ENCODE peak calls at places on chromosomes 4 and X, in nine cellular contexts. R is GM12865, A is foreskin fibroblast, H is lower leg skin, J is AG09309, S is HFF-Myc, W is cardiac fibroblast, Q is IMR-90, Y is transverse colon. O is an unnamed sample.

GRCh38 chr4:5812506-5813229 is 80.2 kb downstream of the CRMP1 start:
- DNase-seq in S (peak), W (peak), R (peak), H (no peak), A (peak), J (peak), Y (no peak), Q (peak), O (peak)

GRCh38 chr4:188619456-188620149 is 480.4 kb downstream of the TRIML1 start:
- DNase-seq in A (no peak), Y (no peak), J (no peak), W (no peak), H (no peak), S (no peak), Q (no peak), R (no peak), O (no peak)

GRCh38 chr4:158809611-158810486 is 41.0 kb downstream of the FNIP2 start:
- DNase-seq in Y (peak), H (peak), R (peak), J (peak), Q (peak), A (peak), S (peak), W (peak), O (peak)

GRCh38 chrX:130718137-130718536 is 184.9 kb downstream of the ENOX2 start:
- DNase-seq in R (no peak), W (no peak), H (no peak), Y (no peak), Q (no peak), A (no peak), S (no peak), J (no peak), O (no peak)

GRCh38 chr4:56215901-56216300 is 171.4 kb downstream of the AASDH start:
- DNase-seq in A (peak), Q (peak), Y (peak), R (no peak), J (no peak), S (no peak), H (no peak), W (peak), O (peak)

GRCh38 chrX:119218198-119218597 is 17.9 kb upstream of the PGRMC1 start:
- DNase-seq in R (no peak), Y (no peak), A (no peak), S (no peak), H (no peak), J (no peak), W (peak), Q (peak), O (peak)

GRCh38 chr4:25399502-25399901 is 22.4 kb downstream of the ANAPC4 start:
- DNase-seq in Y (no peak), S (no peak), W (no peak), J (no peak), R (no peak), Q (no peak), H (no peak), A (no peak), O (no peak)

GRCh38 chr4:96729641-96730040 is 889.7 kb downstream of the PDHA2 start:
- DNase-seq in J (no peak), S (no peak), Y (no peak), H (no peak), Q (no peak), A (no peak), R (no peak), W (no peak), O (peak)

GRCh38 chr4:38889143-38889542 is 21.5 kb downstream of the FAM114A1 start:
- DNase-seq in A (peak), R (peak), H (no peak), Y (no peak), Q (peak), J (peak), S (no peak), W (peak), O (peak)

GRCh38 chr4:1538096-1538410 is 131.8 kb upstream of the NKX1-1 start:
- DNase-seq in J (no peak), W (no peak), Y (no peak), S (no peak), Q (no peak), H (no peak), R (no peak), A (no peak), O (no peak)

GRCh38 chr4:154836030-154836429 is 55.0 kb downstream of the RBM46 start:
- DNase-seq in R (no peak), J (no peak), Y (no peak), A (no peak), S (no peak), H (no peak), Q (no peak), W (no peak), O (no peak)

GRCh38 chr4:61375316-61375715 is 175.2 kb downstream of the ADGRL3 start:
- DNase-seq in R (no peak), Y (no peak), S (no peak), J (no peak), H (no peak), Q (no peak), W (peak), A (no peak), O (peak)

GRCh38 chrX:125203379-125203736 is 116.3 kb upstream of the TEX13C start:
- DNase-seq in Q (no peak), S (no peak), Y (no peak), R (no peak), A (no peak), H (peak), W (no peak), J (no peak), O (no peak)

GRCh38 chrX:134625315-134625718 is 33.0 kb downstream of the PLAC1 start:
- DNase-seq in H (no peak), Y (no peak), W (peak), J (no peak), S (no peak), Q (no peak), R (no peak), A (no peak), O (peak)

GRCh38 chr4:113686950-113687718 is 74.4 kb downstream of the CAMK2D start:
- DNase-seq in A (no peak), W (peak), R (peak), Q (peak), S (no peak), J (no peak), Y (no peak), H (no peak), O (peak)

GRCh38 chr4:681736-682451 is 7.1 kb downstream of the SLC49A3 start:
- DNase-seq in A (no peak), R (peak), J (no peak), W (no peak), Q (no peak), Y (peak), H (no peak), S (no peak), O (no peak)

GRCh38 chr4:23934915-23935314 is 45.1 kb upstream of the PPARGC1A start:
- DNase-seq in Y (peak), J (peak), R (no peak), W (peak), S (no peak), H (peak), A (peak), Q (peak), O (peak)

GRCh38 chr4:23934223-23934622 is 44.4 kb upstream of the PPARGC1A start:
- DNase-seq in J (no peak), Y (no peak), A (no peak), H (no peak), S (no peak), Q (no peak), W (no peak), R (no peak), O (no peak)

GRCh38 chr4:23932186-23932585 is 42.3 kb upstream of the PPARGC1A start:
- DNase-seq in R (no peak), W (no peak), Q (no peak), H (no peak), J (no peak), A (no peak), S (no peak), Y (no peak), O (no peak)

GRCh38 chr4:23931489-23931830 is 41.6 kb upstream of the PPARGC1A start:
- DNase-seq in W (no peak), H (no peak), Y (no peak), Q (no peak), S (no peak), A (no peak), R (no peak), J (no peak), O (no peak)

DNA sequence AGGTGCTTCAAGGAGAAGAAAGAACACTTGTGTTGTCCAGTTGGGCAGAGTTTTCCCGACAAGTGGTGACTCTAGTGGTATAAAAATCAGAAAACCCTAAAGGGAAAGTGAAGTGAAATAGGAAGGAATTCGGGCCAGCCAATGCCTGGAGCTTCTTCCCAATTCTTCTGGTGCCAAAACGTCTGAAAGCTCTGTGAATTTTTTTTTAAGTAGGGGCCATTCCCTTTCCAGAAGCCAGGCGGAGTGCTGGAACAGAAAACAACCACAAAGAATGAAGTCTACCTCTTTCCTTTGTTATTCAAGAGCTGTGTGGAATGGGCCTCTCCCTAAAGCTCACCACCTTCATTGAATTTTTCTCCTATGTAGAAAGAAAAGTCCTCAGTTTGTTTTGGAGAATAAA is 43.1 kb upstream of the PPARGC1A start:
- DNase-seq in Q (peak), S (no peak), Y (no peak), H (no peak), A (peak), W (peak), J (peak), R (no peak), O (peak)
- TF ChIP-seq CTCF in Q (peak), S (peak), Y (no peak), H (no peak), A (peak), W (no peak), J (peak), R (no peak), O (peak)

GRCh38 chr4:90127223-90127705 is at the start of gene CCSER1:
- DNase-seq in H (peak), A (no peak), J (no peak), W (peak), Y (peak), S (no peak), R (peak), Q (peak), O (peak)
- H3K4me3 ChIP-seq in H (peak), A (no peak), J (no peak), W (peak), Y (peak), S (no peak), R (peak), Q (peak), O (peak)

DNA sequence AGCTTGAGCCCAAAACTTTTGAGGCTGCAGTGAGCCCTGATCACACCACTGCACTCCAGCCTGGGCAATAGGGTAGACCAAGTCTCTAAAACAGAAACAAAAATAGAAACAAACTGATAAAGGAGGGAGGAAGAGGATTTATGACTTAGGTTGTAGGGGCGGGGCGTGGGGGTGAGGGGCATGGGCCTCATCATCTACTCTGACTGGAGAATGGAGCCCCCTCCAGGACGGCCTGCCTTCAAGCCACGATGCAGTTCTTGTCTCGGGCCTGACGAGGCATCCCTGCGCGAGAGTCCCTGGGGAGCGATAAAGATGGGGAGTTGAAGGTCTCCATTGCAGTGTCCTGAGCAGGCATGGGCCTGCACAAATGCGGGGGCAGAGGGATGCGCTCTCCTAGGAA is 3.7 kb downstream of the PLP2 start:
- DNase-seq in W (no peak), S (no peak), J (no peak), H (no peak), A (no peak), R (no peak), Q (no peak), Y (no peak), O (no peak)
- TF ChIP-seq CTCF in W (no peak), S (no peak), J (no peak), H (no peak), A (no peak), R (no peak), Q (no peak), Y (no peak), O (no peak)

DNA sequence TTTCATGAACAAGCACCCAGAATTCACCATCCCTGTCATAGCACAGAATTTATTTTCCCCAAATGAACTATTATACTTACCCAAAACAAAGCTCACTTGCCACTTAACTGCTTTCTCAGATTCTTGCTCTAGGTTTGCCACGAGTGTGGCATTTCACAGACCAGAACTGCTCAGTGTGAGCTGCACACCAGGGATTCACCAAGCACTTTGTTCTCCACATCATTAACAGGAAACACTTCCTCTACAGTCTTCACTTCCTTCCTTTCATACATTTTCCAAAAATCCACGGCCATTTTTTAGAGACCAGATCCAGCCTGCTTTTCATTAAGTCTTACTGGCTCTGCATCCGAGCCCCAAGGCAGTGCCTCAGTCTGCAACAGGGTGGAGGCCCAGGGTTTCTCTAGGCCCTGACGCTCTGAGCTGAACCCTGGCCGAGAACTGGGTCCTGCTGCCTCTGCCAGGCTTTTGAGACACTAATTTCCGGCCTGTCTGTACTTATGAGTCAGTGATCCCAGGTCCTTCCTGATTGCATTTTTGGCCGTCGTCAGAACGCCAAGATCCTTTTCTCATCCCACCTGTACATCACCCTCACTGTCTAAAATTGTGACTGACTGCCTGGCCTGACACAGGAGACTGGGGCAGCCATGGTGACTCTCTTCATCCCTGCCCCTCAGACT is 67.6 kb upstream of the MTNR1A start:
- DNase-seq in S (peak), R (no peak), Q (peak), Y (no peak), W (peak), H (no peak), A (peak), J (peak), O (peak)
- H3K4me3 ChIP-seq in S (no peak), R (no peak), Q (no peak), Y (no peak), W (no peak), H (no peak), A (no peak), J (no peak), O (no peak)

DNA sequence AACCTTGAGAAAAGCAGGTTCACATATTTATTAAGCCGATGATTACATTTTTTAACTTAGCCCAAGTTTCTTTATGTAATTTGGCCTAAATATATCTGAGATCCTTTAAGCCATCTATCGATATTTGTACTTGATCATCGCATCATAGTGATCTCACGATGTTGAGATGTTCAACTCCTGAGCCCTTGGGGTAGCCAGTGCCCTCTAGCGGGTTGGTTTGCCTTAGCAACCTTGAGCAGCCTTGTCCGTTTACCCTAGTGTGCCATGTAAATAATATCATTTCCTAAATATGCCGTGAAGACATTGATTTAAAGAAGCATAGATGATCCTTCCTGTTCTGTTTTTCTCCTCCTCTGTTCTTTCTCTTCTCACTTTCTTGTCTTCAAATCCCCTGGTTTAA is 432.2 kb downstream of the RPA4 start:
- DNase-seq in H (no peak), Q (no peak), W (no peak), R (peak), S (no peak), Y (no peak), J (no peak), A (no peak), O (no peak)
- TF ChIP-seq CTCF in H (no peak), Q (no peak), W (no peak), R (no peak), S (no peak), Y (no peak), J (peak), A (no peak), O (no peak)

DNA sequence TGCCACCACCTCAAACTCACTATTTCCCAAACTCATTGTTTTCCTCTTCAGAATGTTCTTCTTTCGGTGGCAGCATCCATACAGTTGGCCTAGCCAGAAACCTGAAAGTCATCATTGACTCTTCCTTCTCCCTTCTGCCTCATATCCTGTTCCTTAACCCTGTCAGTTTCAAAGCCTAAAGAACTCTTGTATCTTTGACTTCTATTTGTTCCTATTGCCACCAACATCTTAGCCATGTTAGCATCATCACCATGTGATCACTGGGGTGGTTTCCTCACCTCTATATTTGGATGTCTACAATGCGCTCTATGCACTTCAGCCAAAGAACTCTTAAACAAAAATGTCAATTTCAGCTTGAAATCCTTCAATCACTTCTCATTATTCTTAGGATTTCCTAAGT is 29.0 kb downstream of the DDX60L start:
- DNase-seq in W (peak), Y (no peak), R (no peak), H (no peak), S (no peak), Q (no peak), A (no peak), J (no peak), O (no peak)
- H3K4me3 ChIP-seq in W (no peak), Y (no peak), R (no peak), H (no peak), S (no peak), Q (no peak), A (no peak), J (no peak), O (no peak)

DNA sequence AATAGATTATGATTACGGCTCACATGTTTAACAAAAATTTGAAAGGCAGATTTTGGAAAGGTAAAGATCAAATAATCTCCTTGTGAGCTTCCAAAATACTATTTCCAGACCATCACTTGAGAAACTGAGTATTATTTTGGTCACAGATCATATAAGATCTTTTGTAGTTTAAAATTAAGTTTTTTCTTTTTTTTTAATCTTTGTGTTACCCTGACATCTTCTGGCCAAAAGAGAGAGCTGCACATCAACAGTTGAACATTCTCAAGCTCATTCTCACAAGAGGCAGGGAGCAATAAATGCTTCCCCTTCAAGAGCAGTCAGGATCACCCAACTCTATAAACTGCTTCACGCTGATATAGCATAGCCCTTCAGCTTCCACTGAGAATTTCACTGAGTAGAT is 15.9 kb downstream of the TMEM192 start:
- DNase-seq in H (no peak), S (no peak), Q (peak), R (peak), J (peak), Y (no peak), A (peak), W (peak), O (peak)
- TF ChIP-seq CTCF in H (no peak), S (peak), Q (peak), R (peak), J (peak), Y (peak), A (peak), W (peak), O (peak)

O was measured in fibroblast of pulmonary artery.